ENCODE peak calls at places on chromosome 9, in eight cellular contexts. S, D, A, I, J, K, N and P are unnamed samples.

GRCh38 chr9:85534340-85534739 is 207.4 kb downstream of the AGTPBP1 start:
- DNase-seq in S (no peak), D (no peak), A (no peak), I (no peak), J (no peak), K (no peak), N (no peak), P (no peak)

GRCh38 chr9:70258692-70259511 is at the start of gene SMC5:
- DNase-seq in S (peak; percentile 91), D (peak; percentile 91), A (peak; percentile 93), I (peak; percentile 89), J (peak; percentile 93), K (peak; percentile 83), N (peak; percentile 90), P (peak; percentile 88)

GRCh38 chr9:111036946-111037743 is 1.1 kb downstream of the LPAR1 start:
- DNase-seq in S (peak; percentile 64), D (peak; percentile 34), A (peak; percentile 53), I (no peak), J (no peak), K (no peak), N (peak; percentile 65), P (peak; percentile 33)

GRCh38 chr9:99349870-99350269 is 127.8 kb downstream of the SEC61B start:
- DNase-seq in S (no peak), D (no peak), A (peak; percentile 80), I (no peak), J (no peak), K (no peak), N (no peak), P (no peak)

GRCh38 chr9:16521868-16522381 is 348.5 kb downstream of the BNC2 start:
- DNase-seq in S (peak; percentile 81), D (peak; percentile 83), A (peak; percentile 98), I (no peak), J (no peak), K (no peak), N (peak; percentile 90), P (peak; percentile 99)

GRCh38 chr9:83457005-83457404 is 81.2 kb downstream of the FRMD3 start:
- DNase-seq in S (no peak), D (no peak), A (no peak), I (no peak), J (no peak), K (no peak), N (no peak), P (no peak)

GRCh38 chr9:74645007-74645639 is 148.0 kb downstream of the RORB start:
- DNase-seq in S (peak; percentile 12), D (no peak), A (peak; percentile 1), I (no peak), J (no peak), K (no peak), N (peak; percentile 22), P (no peak)

GRCh38 chr9:135491764-135492163 is 8.7 kb upstream of the MRPS2 start:
- DNase-seq in S (no peak), D (no peak), A (no peak), I (no peak), J (no peak), K (no peak), N (no peak), P (no peak)